ENCODE peak calls at places on chromosomes 16 and 17, in four cellular contexts. One of them, this sample, is unnamed.

GRCh38 chr17:47692895-47693666 is 880 bp upstream of the TBKBP1 start:
- DNase-seq in HT-29: no peak
- DNase-seq in AG10803: peak
- DNase-seq in HEK293T: no peak
- DNase-seq in this sample: no peak

GRCh38 chr17:77497578-77497934 is 356.8 kb downstream of the SEC14L1 start:
- DNase-seq in HT-29: no peak
- DNase-seq in AG10803: no peak
- DNase-seq in HEK293T: no peak
- DNase-seq in this sample: no peak

GRCh38 chr17:78687125-78687524 is 94.9 kb downstream of the CYTH1 start:
- DNase-seq in HT-29: no peak
- DNase-seq in AG10803: no peak
- DNase-seq in HEK293T: no peak
- DNase-seq in this sample: no peak

GRCh38 chr16:76226011-76226410 is 51.2 kb upstream of the CNTNAP4 start:
- DNase-seq in HT-29: no peak
- DNase-seq in AG10803: no peak
- DNase-seq in HEK293T: no peak
- DNase-seq in this sample: no peak

GRCh38 chr17:41689497-41690299 is 1.0 kb downstream of the EIF1 start:
- DNase-seq in HT-29: peak
- DNase-seq in AG10803: peak
- DNase-seq in HEK293T: no peak
- DNase-seq in this sample: no peak

GRCh38 chr16:28136751-28137434 is 73.4 kb upstream of the GSG1L start:
- DNase-seq in HT-29: no peak
- DNase-seq in AG10803: no peak
- DNase-seq in HEK293T: no peak
- DNase-seq in this sample: no peak

GRCh38 chr17:10059684-10060211 is 138.7 kb downstream of the GAS7 start:
- DNase-seq in HT-29: no peak
- DNase-seq in AG10803: peak
- DNase-seq in HEK293T: no peak
- DNase-seq in this sample: no peak

GRCh38 chr17:58338907-58339774 is 10.5 kb upstream of the TSPOAP1 start:
- DNase-seq in HT-29: peak
- DNase-seq in AG10803: peak
- DNase-seq in HEK293T: no peak
- DNase-seq in this sample: peak

GRCh38 chr17:35807371-35808144 is 1.7 kb upstream of the TAF15 start:
- DNase-seq in HT-29: no peak
- DNase-seq in AG10803: peak
- DNase-seq in HEK293T: no peak
- DNase-seq in this sample: no peak

GRCh38 chr17:57943140-57943539 is 12.1 kb downstream of the CUEDC1 start:
- DNase-seq in HT-29: peak
- DNase-seq in AG10803: peak
- DNase-seq in HEK293T: no peak
- DNase-seq in this sample: peak

GRCh38 chr17:10750210-10750609 is 20.4 kb upstream of the TMEM220 start:
- DNase-seq in HT-29: no peak
- DNase-seq in AG10803: no peak
- DNase-seq in HEK293T: no peak
- DNase-seq in this sample: no peak

GRCh38 chr17:17348872-17349723 is 45.9 kb downstream of the NT5M start:
- DNase-seq in HT-29: no peak
- DNase-seq in AG10803: peak
- DNase-seq in HEK293T: no peak
- DNase-seq in this sample: no peak

GRCh38 chr16:46916980-46917379 is 32.8 kb downstream of the GPT2 start:
- DNase-seq in HT-29: no peak
- DNase-seq in AG10803: no peak
- DNase-seq in HEK293T: peak
- DNase-seq in this sample: peak